ENCODE peak calls at places on chromosomes 2 and 18, in seven cellular contexts. One of them, this sample, is unnamed.

GRCh38 chr2:21466528-21466927 is 342.8 kb downstream of the TDRD15 start:
- DNase-seq in endodermal cell: no peak
- DNase-seq in A673: no peak
- DNase-seq in lower lobe of right lung: no peak
- DNase-seq in thoracic aorta: no peak
- DNase-seq in GM23248: no peak
- DNase-seq in SJSA1: no peak
- DNase-seq in this sample: no peak

GRCh38 chr2:8536686-8537571 is 144.9 kb upstream of the ID2 start:
- DNase-seq in endodermal cell: no peak
- DNase-seq in A673: no peak
- DNase-seq in lower lobe of right lung: no peak
- DNase-seq in thoracic aorta: no peak
- DNase-seq in GM23248: peak; percentile 76
- DNase-seq in SJSA1: no peak
- DNase-seq in this sample: no peak

GRCh38 chr2:86037141-86037794 is 68.4 kb downstream of the POLR1A start:
- DNase-seq in endodermal cell: no peak
- DNase-seq in A673: no peak
- DNase-seq in lower lobe of right lung: peak; percentile 86
- DNase-seq in thoracic aorta: peak; percentile 55
- DNase-seq in GM23248: peak; percentile 94
- DNase-seq in SJSA1: no peak
- DNase-seq in this sample: no peak

GRCh38 chr2:189835855-189836558 is 51.8 kb downstream of the PMS1 start:
- DNase-seq in endodermal cell: no peak
- DNase-seq in A673: no peak
- DNase-seq in lower lobe of right lung: no peak
- DNase-seq in thoracic aorta: no peak
- DNase-seq in GM23248: peak; percentile 30
- DNase-seq in SJSA1: no peak
- DNase-seq in this sample: no peak

GRCh38 chr2:117603569-117603968 is 210.9 kb upstream of the DDX18 start:
- DNase-seq in endodermal cell: no peak
- DNase-seq in A673: peak; percentile 5
- DNase-seq in lower lobe of right lung: no peak
- DNase-seq in thoracic aorta: no peak
- DNase-seq in GM23248: no peak
- DNase-seq in SJSA1: no peak
- DNase-seq in this sample: no peak

GRCh38 chr2:96154506-96155380 is 9.5 kb upstream of the DUSP2 start:
- DNase-seq in endodermal cell: peak; percentile 56
- DNase-seq in A673: no peak
- DNase-seq in lower lobe of right lung: peak; percentile 25
- DNase-seq in thoracic aorta: no peak
- DNase-seq in GM23248: no peak
- DNase-seq in SJSA1: no peak
- DNase-seq in this sample: no peak

GRCh38 chr2:108910541-108911396 is 78.3 kb downstream of the EDAR start:
- DNase-seq in endodermal cell: peak; percentile 30
- DNase-seq in A673: no peak
- DNase-seq in lower lobe of right lung: no peak
- DNase-seq in thoracic aorta: no peak
- DNase-seq in GM23248: no peak
- DNase-seq in SJSA1: peak; percentile 34
- DNase-seq in this sample: no peak

GRCh38 chr2:237799060-237799428 is 465 bp downstream of the RBM44 start:
- DNase-seq in endodermal cell: no peak
- DNase-seq in A673: no peak
- DNase-seq in lower lobe of right lung: no peak
- DNase-seq in thoracic aorta: no peak
- DNase-seq in GM23248: no peak
- DNase-seq in SJSA1: no peak
- DNase-seq in this sample: no peak

GRCh38 chr2:7994397-7994951 is 687.4 kb upstream of the ID2 start:
- DNase-seq in endodermal cell: no peak
- DNase-seq in A673: no peak
- DNase-seq in lower lobe of right lung: no peak
- DNase-seq in thoracic aorta: no peak
- DNase-seq in GM23248: no peak
- DNase-seq in SJSA1: no peak
- DNase-seq in this sample: no peak

GRCh38 chr2:137507237-137507636 is 457.0 kb upstream of the HNMT start:
- DNase-seq in endodermal cell: no peak
- DNase-seq in A673: no peak
- DNase-seq in lower lobe of right lung: no peak
- DNase-seq in thoracic aorta: no peak
- DNase-seq in GM23248: no peak
- DNase-seq in SJSA1: no peak
- DNase-seq in this sample: peak; percentile 34

GRCh38 chr2:85496481-85496880 is 42.5 kb upstream of the MAT2A start:
- DNase-seq in endodermal cell: no peak
- DNase-seq in A673: no peak
- DNase-seq in lower lobe of right lung: no peak
- DNase-seq in thoracic aorta: no peak
- DNase-seq in GM23248: no peak
- DNase-seq in SJSA1: no peak
- DNase-seq in this sample: no peak

GRCh38 chr2:88919087-88919738 is 227.7 kb downstream of the RPIA start:
- DNase-seq in endodermal cell: no peak
- DNase-seq in A673: peak; percentile 29
- DNase-seq in lower lobe of right lung: no peak
- DNase-seq in thoracic aorta: no peak
- DNase-seq in GM23248: peak; percentile 57
- DNase-seq in SJSA1: no peak
- DNase-seq in this sample: no peak

GRCh38 chr2:113979172-113980128 is 89.6 kb downstream of the ACTR3 start:
- DNase-seq in endodermal cell: peak; percentile 92
- DNase-seq in A673: peak; percentile 30
- DNase-seq in lower lobe of right lung: no peak
- DNase-seq in thoracic aorta: no peak
- DNase-seq in GM23248: no peak
- DNase-seq in SJSA1: no peak
- DNase-seq in this sample: no peak

DNA sequence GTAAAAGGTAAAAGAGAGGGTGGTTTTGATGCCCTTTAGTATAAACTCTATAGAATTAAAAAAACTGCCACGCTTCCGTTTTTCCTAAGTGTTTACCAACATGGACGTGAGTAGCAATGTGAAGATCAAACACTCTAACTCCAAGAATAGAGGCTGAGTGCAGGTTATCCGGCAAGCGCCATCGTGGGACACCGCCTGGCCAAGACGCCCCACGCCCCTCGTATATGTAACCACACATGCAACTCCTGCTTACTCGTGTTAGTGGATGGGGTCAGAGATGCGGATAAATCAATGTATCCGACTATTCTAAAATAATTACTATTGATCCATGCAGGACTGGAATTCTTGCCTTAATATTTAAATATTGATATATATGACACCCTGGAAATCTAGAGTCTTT is 741.3 kb downstream of the GALR1 start:
- DNase-seq in endodermal cell: no peak
- DNase-seq in A673: no peak
- DNase-seq in lower lobe of right lung: no peak
- DNase-seq in thoracic aorta: no peak
- DNase-seq in GM23248: no peak
- DNase-seq in SJSA1: no peak
- DNase-seq in this sample: no peak
- H3K9me3 ChIP-seq in endodermal cell: no peaks in the 10 kb centered on the region
- H3K9me3 ChIP-seq in A673: peaks cover 17% of the 10 kb centered on the region
- H3K9me3 ChIP-seq in lower lobe of right lung: no peaks in the 10 kb centered on the region
- H3K9me3 ChIP-seq in thoracic aorta: no peaks in the 10 kb centered on the region
- H3K9me3 ChIP-seq in GM23248: no peaks in the 10 kb centered on the region
- H3K9me3 ChIP-seq in SJSA1: no peaks in the 10 kb centered on the region
- H3K9me3 ChIP-seq in this sample: no peaks in the 10 kb centered on the region

DNA sequence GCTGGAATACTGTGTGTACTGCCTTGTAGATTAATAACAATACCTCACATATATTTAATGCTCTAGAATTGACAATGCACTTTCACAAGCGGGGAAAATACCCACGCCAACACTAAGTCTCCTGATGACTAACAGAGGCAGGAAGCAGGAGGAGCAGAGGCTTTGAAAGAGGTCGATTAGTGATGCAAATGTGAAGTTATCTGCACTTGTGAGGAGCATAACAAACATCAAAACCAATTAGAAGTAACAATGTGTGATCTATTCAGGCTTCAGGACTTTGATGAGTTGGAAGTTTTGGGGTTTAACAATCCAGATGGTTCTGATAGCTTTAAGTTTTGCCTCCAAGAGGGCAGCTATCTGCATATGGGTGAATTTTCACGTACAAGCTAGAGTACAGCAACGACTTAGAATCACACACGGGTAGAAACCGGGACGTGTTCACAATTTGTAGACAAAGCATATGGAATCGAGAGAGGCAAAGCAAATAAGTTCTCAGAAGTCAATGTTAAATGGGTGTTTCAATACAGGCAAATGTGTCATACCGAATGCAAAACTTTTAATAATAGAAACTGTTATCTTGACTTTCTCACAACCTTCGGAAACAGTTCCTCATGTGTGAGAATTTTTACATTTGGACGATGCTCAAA is 114.5 kb downstream of the METTL8 start:
- DNase-seq in endodermal cell: peak; percentile 72
- DNase-seq in A673: peak; percentile 77
- DNase-seq in lower lobe of right lung: no peak
- DNase-seq in thoracic aorta: no peak
- DNase-seq in GM23248: peak; percentile 21
- DNase-seq in SJSA1: no peak
- DNase-seq in this sample: peak; percentile 52
- H3K4me3 ChIP-seq in endodermal cell: peak overlapping the region; percentile 41
- H3K4me3 ChIP-seq in A673: no peak overlapping the region
- H3K4me3 ChIP-seq in lower lobe of right lung: no peak overlapping the region
- H3K4me3 ChIP-seq in thoracic aorta: no peak overlapping the region
- H3K4me3 ChIP-seq in GM23248: no peak overlapping the region
- H3K4me3 ChIP-seq in SJSA1: no peak overlapping the region
- H3K4me3 ChIP-seq in this sample: no peak overlapping the region

GRCh38 chr2:46719499-46719898 is 196.1 kb downstream of the MCFD2 start:
- DNase-seq in endodermal cell: no peak
- DNase-seq in A673: no peak
- DNase-seq in lower lobe of right lung: no peak
- DNase-seq in thoracic aorta: no peak
- DNase-seq in GM23248: peak; percentile 75
- DNase-seq in SJSA1: no peak
- DNase-seq in this sample: no peak
- H3K4me1 ChIP-seq in endodermal cell: no peaks in the 10 kb centered on the region
- H3K4me1 ChIP-seq in A673: no peaks in the 10 kb centered on the region
- H3K4me1 ChIP-seq in lower lobe of right lung: peaks cover 44% of the 10 kb centered on the region
- H3K4me1 ChIP-seq in thoracic aorta: peaks cover 74% of the 10 kb centered on the region
- H3K4me1 ChIP-seq in GM23248: peaks cover 85% of the 10 kb centered on the region
- H3K4me1 ChIP-seq in SJSA1: peaks cover 38% of the 10 kb centered on the region
- H3K4me1 ChIP-seq in this sample: peaks cover 33% of the 10 kb centered on the region

GRCh38 chr18:79884963-79885728 is 66.3 kb downstream of the SLC66A2 start:
- DNase-seq in endodermal cell: peak; percentile 39
- DNase-seq in A673: no peak
- DNase-seq in lower lobe of right lung: peak; percentile 18
- DNase-seq in thoracic aorta: no peak
- DNase-seq in GM23248: no peak
- DNase-seq in SJSA1: no peak
- DNase-seq in this sample: no peak

GRCh38 chr18:79887181-79888000 is 64.1 kb downstream of the SLC66A2 start:
- DNase-seq in endodermal cell: peak; percentile 36
- DNase-seq in A673: no peak
- DNase-seq in lower lobe of right lung: peak; percentile 41
- DNase-seq in thoracic aorta: no peak
- DNase-seq in GM23248: no peak
- DNase-seq in SJSA1: peak; percentile 35
- DNase-seq in this sample: peak; percentile 6

GRCh38 chr18:79889569-79889968 is 61.9 kb downstream of the SLC66A2 start:
- DNase-seq in endodermal cell: no peak
- DNase-seq in A673: no peak
- DNase-seq in lower lobe of right lung: no peak
- DNase-seq in thoracic aorta: no peak
- DNase-seq in GM23248: no peak
- DNase-seq in SJSA1: peak; percentile 31
- DNase-seq in this sample: no peak

GRCh38 chr18:79888016-79888415 is 63.4 kb downstream of the SLC66A2 start:
- DNase-seq in endodermal cell: no peak
- DNase-seq in A673: no peak
- DNase-seq in lower lobe of right lung: no peak
- DNase-seq in thoracic aorta: no peak
- DNase-seq in GM23248: no peak
- DNase-seq in SJSA1: peak; percentile 30
- DNase-seq in this sample: no peak

GRCh38 chr18:79890638-79891037 is 60.8 kb downstream of the SLC66A2 start:
- DNase-seq in endodermal cell: no peak
- DNase-seq in A673: no peak
- DNase-seq in lower lobe of right lung: no peak
- DNase-seq in thoracic aorta: no peak
- DNase-seq in GM23248: no peak
- DNase-seq in SJSA1: no peak
- DNase-seq in this sample: no peak
- H3K9me3 ChIP-seq in endodermal cell: peaks cover 71% of the 10 kb centered on the region
- H3K9me3 ChIP-seq in A673: peaks cover 69% of the 10 kb centered on the region
- H3K9me3 ChIP-seq in lower lobe of right lung: peaks cover 48% of the 10 kb centered on the region
- H3K9me3 ChIP-seq in thoracic aorta: peaks cover 55% of the 10 kb centered on the region
- H3K9me3 ChIP-seq in GM23248: no peaks in the 10 kb centered on the region
- H3K9me3 ChIP-seq in SJSA1: peaks cover 10% of the 10 kb centered on the region
- H3K9me3 ChIP-seq in this sample: peaks cover 4% of the 10 kb centered on the region

DNA sequence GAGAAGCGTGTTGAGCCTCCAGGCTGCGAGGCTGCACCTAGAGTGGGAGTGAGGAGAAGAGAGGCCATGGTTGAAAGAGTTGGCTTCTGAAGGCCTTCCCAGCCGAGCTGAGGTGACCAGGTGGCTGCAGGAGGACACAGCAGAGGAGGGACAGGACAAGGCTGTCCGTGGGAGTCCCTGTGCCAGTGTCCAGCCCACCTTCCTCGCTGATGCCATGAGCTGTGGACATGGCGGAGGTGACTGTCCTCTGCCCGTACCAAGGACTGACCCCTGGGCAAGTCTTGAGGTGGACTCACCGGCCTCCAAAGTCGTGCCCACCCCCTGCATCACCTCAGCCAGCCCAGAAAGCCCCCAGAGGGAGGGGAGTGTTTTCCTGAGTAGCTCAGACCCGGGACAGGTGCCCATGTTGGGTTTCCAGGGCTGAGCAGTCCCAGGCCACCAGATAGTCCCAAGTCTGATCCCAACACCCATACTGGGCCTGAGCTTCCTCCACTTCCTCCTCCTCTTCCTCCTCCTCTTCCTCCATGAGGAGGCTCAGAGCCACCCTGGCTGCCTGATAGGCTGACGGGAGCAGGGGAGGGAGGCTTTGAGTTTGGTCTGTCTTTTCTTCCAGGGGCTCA is 43.0 kb upstream of the FOSL2 start:
- DNase-seq in endodermal cell: no peak
- DNase-seq in A673: no peak
- DNase-seq in lower lobe of right lung: peak; percentile 32
- DNase-seq in thoracic aorta: no peak
- DNase-seq in GM23248: no peak
- DNase-seq in SJSA1: no peak
- DNase-seq in this sample: no peak
- H3K4me3 ChIP-seq in endodermal cell: no peak overlapping the region
- H3K4me3 ChIP-seq in A673: no peak overlapping the region
- H3K4me3 ChIP-seq in lower lobe of right lung: no peak overlapping the region
- H3K4me3 ChIP-seq in thoracic aorta: no peak overlapping the region
- H3K4me3 ChIP-seq in GM23248: no peak overlapping the region
- H3K4me3 ChIP-seq in SJSA1: no peak overlapping the region
- H3K4me3 ChIP-seq in this sample: no peak overlapping the region

GRCh38 chr2:105932582-105932981 is 187.9 kb downstream of the NCK2 start:
- DNase-seq in endodermal cell: no peak
- DNase-seq in A673: no peak
- DNase-seq in lower lobe of right lung: no peak
- DNase-seq in thoracic aorta: no peak
- DNase-seq in GM23248: no peak
- DNase-seq in SJSA1: no peak
- DNase-seq in this sample: no peak
- H3K4me1 ChIP-seq in endodermal cell: no peaks in the 10 kb centered on the region
- H3K4me1 ChIP-seq in A673: no peaks in the 10 kb centered on the region
- H3K4me1 ChIP-seq in lower lobe of right lung: no peaks in the 10 kb centered on the region
- H3K4me1 ChIP-seq in thoracic aorta: peaks cover 17% of the 10 kb centered on the region
- H3K4me1 ChIP-seq in GM23248: no peaks in the 10 kb centered on the region
- H3K4me1 ChIP-seq in SJSA1: no peaks in the 10 kb centered on the region
- H3K4me1 ChIP-seq in this sample: no peaks in the 10 kb centered on the region

GRCh38 chr2:72759755-72760154 is 66.1 kb downstream of the EXOC6B start:
- DNase-seq in endodermal cell: no peak
- DNase-seq in A673: no peak
- DNase-seq in lower lobe of right lung: no peak
- DNase-seq in thoracic aorta: no peak
- DNase-seq in GM23248: no peak
- DNase-seq in SJSA1: no peak
- DNase-seq in this sample: no peak
- H3K9me3 ChIP-seq in endodermal cell: peaks cover 35% of the 10 kb centered on the region
- H3K9me3 ChIP-seq in A673: peaks cover 21% of the 10 kb centered on the region
- H3K9me3 ChIP-seq in lower lobe of right lung: peaks cover 16% of the 10 kb centered on the region
- H3K9me3 ChIP-seq in thoracic aorta: peaks cover 12% of the 10 kb centered on the region
- H3K9me3 ChIP-seq in GM23248: no peaks in the 10 kb centered on the region
- H3K9me3 ChIP-seq in SJSA1: peaks cover 4% of the 10 kb centered on the region
- H3K9me3 ChIP-seq in this sample: peaks cover 6% of the 10 kb centered on the region